ENCODE peak calls at places on chromosomes 7 and 10, in ten cellular contexts. X, K, W, B, S, Y, F, N, H and M are unnamed samples.

GRCh38 chr10:88117869-88118632 is 254.6 kb downstream of the PTEN start:
- DNase-seq in X (no peak), K (peak), W (peak), B (no peak), S (no peak), Y (no peak), F (no peak), N (no peak), H (no peak), M (peak)

GRCh38 chr7:12751764-12752163 is 64.3 kb downstream of the ARL4A start:
- DNase-seq in X (no peak), K (no peak), W (no peak), B (no peak), S (no peak), Y (no peak), F (no peak), N (no peak), H (no peak), M (no peak)

GRCh38 chr10:131657318-131657984 is 243.4 kb upstream of the PPP2R2D start:
- DNase-seq in X (peak), K (no peak), W (no peak), B (no peak), S (no peak), Y (no peak), F (no peak), N (no peak), H (no peak), M (no peak)

GRCh38 chr7:131633342-131633843 is 77.0 kb upstream of the PODXL start:
- DNase-seq in X (no peak), K (no peak), W (peak), B (peak), S (no peak), Y (peak), F (no peak), N (peak), H (no peak), M (no peak)

GRCh38 chr7:128431221-128431620 is 21.4 kb upstream of the IMPDH1 start:
- DNase-seq in X (no peak), K (no peak), W (no peak), B (no peak), S (no peak), Y (no peak), F (no peak), N (peak), H (no peak), M (no peak)

GRCh38 chr10:6097063-6097462 is 8.2 kb downstream of the RBM17 start:
- DNase-seq in X (no peak), K (no peak), W (no peak), B (no peak), S (no peak), Y (no peak), F (no peak), N (no peak), H (no peak), M (no peak)

GRCh38 chr7:2993868-2994267 is 49.8 kb downstream of the CARD11 start:
- DNase-seq in X (peak), K (no peak), W (no peak), B (no peak), S (no peak), Y (no peak), F (no peak), N (no peak), H (no peak), M (no peak)

GRCh38 chr7:91239171-91239604 is 25.0 kb upstream of the FZD1 start:
- DNase-seq in X (no peak), K (no peak), W (no peak), B (peak), S (no peak), Y (no peak), F (no peak), N (peak), H (no peak), M (no peak)

GRCh38 chr10:99172130-99172738 is 63.4 kb downstream of the HPSE2 start:
- DNase-seq in X (no peak), K (peak), W (peak), B (peak), S (peak), Y (peak), F (peak), N (peak), H (peak), M (no peak)

GRCh38 chr10:64573625-64574325 is 1052.6 kb downstream of the REEP3 start:
- DNase-seq in X (no peak), K (peak), W (no peak), B (no peak), S (no peak), Y (no peak), F (no peak), N (no peak), H (peak), M (no peak)

GRCh38 chr10:64576497-64576896 is 1055.3 kb downstream of the REEP3 start:
- DNase-seq in X (no peak), K (no peak), W (no peak), B (no peak), S (no peak), Y (no peak), F (no peak), N (no peak), H (no peak), M (no peak)

GRCh38 chr10:64574371-64574770 is 1053.2 kb downstream of the REEP3 start:
- DNase-seq in X (no peak), K (peak), W (no peak), B (no peak), S (no peak), Y (no peak), F (no peak), N (no peak), H (peak), M (no peak)

GRCh38 chr10:64571053-64571452 is 1049.9 kb downstream of the REEP3 start:
- DNase-seq in X (no peak), K (no peak), W (no peak), B (no peak), S (no peak), Y (no peak), F (no peak), N (no peak), H (no peak), M (no peak)
- TF ChIP-seq CTCF in X (no peak), K (no peak), W (no peak), B (no peak), S (no peak), Y (no peak), F (no peak), N (no peak), H (no peak), M (no peak)

GRCh38 chr10:116120688-116121087 is 152.3 kb downstream of the GFRA1 start:
- DNase-seq in X (no peak), K (peak), W (peak), B (no peak), S (peak), Y (no peak), F (no peak), N (no peak), H (no peak), M (no peak)
- TF ChIP-seq CTCF in X (no peak), K (peak), W (peak), B (no peak), S (peak), Y (no peak), F (peak), N (no peak), H (peak), M (peak)

DNA sequence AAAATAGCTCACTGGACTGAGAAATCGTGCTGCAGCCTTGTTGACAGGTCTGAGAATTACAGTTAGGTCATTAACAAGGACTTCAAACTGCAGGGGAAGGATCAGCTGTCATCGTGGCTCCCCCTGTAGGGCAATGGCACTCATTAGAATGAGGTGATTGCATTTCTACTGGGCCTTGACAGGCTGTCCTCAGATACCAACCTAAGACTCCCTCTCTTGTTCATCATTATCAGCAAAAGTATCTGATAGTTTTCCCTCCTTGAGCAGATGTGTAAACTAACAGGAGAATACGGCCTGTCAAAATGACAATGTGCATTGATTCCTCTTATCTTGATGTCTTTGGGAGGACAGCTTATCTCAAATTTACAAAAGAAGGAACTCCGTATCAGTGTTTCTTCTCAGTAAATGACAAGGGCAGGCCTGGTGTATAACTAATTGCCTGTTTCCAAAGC is 648.5 kb upstream of the LRRN3 start:
- DNase-seq in X (no peak), K (peak), W (peak), B (no peak), S (peak), Y (peak), F (no peak), N (no peak), H (peak), M (no peak)
- TF ChIP-seq CTCF in X (no peak), K (peak), W (peak), B (no peak), S (peak), Y (peak), F (no peak), N (no peak), H (peak), M (no peak)

GRCh38 chr10:121088524-121088923 is 237.4 kb downstream of the WDR11 start:
- DNase-seq in X (no peak), K (peak), W (no peak), B (no peak), S (peak), Y (no peak), F (no peak), N (peak), H (peak), M (no peak)
- TF ChIP-seq CTCF in X (no peak), K (peak), W (no peak), B (no peak), S (peak), Y (no peak), F (no peak), N (peak), H (peak), M (no peak)

GRCh38 chr10:30022590-30022989 is 36.8 kb downstream of the JCAD start:
- DNase-seq in X (no peak), K (no peak), W (no peak), B (no peak), S (no peak), Y (no peak), F (no peak), N (no peak), H (no peak), M (no peak)
- TF ChIP-seq CTCF in X (no peak), K (no peak), W (no peak), B (no peak), S (no peak), Y (no peak), F (no peak), N (no peak), H (no peak), M (no peak)

GRCh38 chr10:23523251-23523650 is 84.4 kb downstream of the OTUD1 start:
- DNase-seq in X (no peak), K (no peak), W (no peak), B (no peak), S (no peak), Y (no peak), F (no peak), N (no peak), H (no peak), M (no peak)

GRCh38 chr10:23528419-23528818 is 89.5 kb downstream of the OTUD1 start:
- DNase-seq in X (no peak), K (no peak), W (no peak), B (no peak), S (no peak), Y (no peak), F (no peak), N (no peak), H (no peak), M (no peak)

GRCh38 chr10:23522345-23522744 is 83.5 kb downstream of the OTUD1 start:
- DNase-seq in X (no peak), K (no peak), W (no peak), B (no peak), S (no peak), Y (no peak), F (no peak), N (peak), H (no peak), M (no peak)

GRCh38 chr10:23521735-23522134 is 82.9 kb downstream of the OTUD1 start:
- DNase-seq in X (no peak), K (no peak), W (no peak), B (no peak), S (no peak), Y (no peak), F (no peak), N (no peak), H (no peak), M (no peak)

DNA sequence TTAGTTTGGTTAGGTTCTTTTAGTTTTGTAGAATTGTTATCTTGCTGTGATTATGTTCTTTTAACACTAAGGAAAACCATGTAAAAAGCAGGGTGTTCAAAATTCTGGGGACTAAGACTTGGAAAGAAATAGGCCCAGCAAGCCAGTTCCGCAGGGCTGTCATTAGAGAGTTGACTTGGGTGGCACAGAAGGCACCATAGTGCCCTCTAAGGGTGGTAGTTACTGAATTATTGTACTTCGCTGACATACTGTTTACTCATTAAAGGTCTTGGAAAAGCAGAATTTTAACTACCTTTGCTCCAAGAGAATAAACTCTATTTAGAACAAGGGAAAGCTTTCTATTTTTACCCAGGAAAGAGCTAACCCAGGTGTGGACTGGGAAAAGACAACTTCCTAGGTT is 86.5 kb downstream of the OTUD1 start:
- DNase-seq in X (no peak), K (no peak), W (peak), B (peak), S (no peak), Y (peak), F (no peak), N (peak), H (peak), M (no peak)
- TF ChIP-seq CTCF in X (peak), K (peak), W (peak), B (peak), S (no peak), Y (peak), F (peak), N (peak), H (peak), M (no peak)

DNA sequence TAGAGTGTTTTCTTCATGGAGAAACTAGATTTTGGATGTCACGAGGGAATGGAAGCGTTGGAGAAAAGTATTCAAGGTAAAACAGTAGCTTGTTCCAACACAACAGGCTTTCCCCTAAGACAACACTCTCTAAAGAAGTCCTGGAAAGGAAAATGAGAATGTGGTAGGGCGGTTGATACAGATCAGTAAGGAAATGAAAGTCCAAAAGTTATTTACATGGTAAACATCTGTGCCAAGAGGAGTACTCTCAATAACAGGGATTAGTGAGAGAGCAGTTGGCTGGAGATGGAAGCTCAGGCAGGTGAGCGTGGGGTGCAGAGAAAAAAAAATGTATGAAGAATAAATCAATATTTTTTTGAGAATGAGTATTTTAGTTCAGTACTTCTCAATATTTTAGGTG is 1177.3 kb upstream of the C7orf33 start:
- DNase-seq in X (no peak), K (no peak), W (no peak), B (no peak), S (no peak), Y (no peak), F (no peak), N (no peak), H (no peak), M (no peak)
- TF ChIP-seq CTCF in X (no peak), K (no peak), W (no peak), B (no peak), S (no peak), Y (no peak), F (no peak), N (no peak), H (no peak), M (no peak)